ENCODE peak calls at places on chromosomes 13 and 19, in eight cellular contexts. F is H9, G is Peyer's patch, N is small intestine, C is ascending aorta, M is cardiac muscle cell, K is left ventricle myocardium inferior, J is PC-3. X is an unnamed sample.

GRCh38 chr13:51590966-51591627 is 6.8 kb downstream of the WDFY2 start:
- DNase-seq in C (peak; percentile 63), K (no peak), J (peak; percentile 68), F (no peak), G (no peak), M (peak; percentile 96), N (no peak), X (peak; percentile 80)

GRCh38 chr19:47176627-47177090 is 46.0 kb downstream of the SAE1 start:
- DNase-seq in K (no peak), M (peak; percentile 90), G (no peak), N (peak; percentile 32), F (no peak), J (no peak), C (peak; percentile 77), X (peak; percentile 96)

GRCh38 chr19:32022044-32022945 is 323.1 kb upstream of the ZNF507 start:
- DNase-seq in N (no peak), F (no peak), G (no peak), K (no peak), M (no peak), C (no peak), J (no peak), X (no peak)

GRCh38 chr13:100648354-100648753 is 26.2 kb downstream of the TMTC4 start:
- DNase-seq in K (no peak), J (no peak), G (no peak), N (no peak), C (no peak), F (no peak), M (no peak), X (no peak)

GRCh38 chr19:7862413-7862951 is 11.7 kb downstream of the PRR36 start:
- DNase-seq in N (peak; percentile 63), J (no peak), C (no peak), F (peak; percentile 98), K (peak; percentile 35), G (peak; percentile 88), M (peak; percentile 70), X (peak; percentile 40)

GRCh38 chr13:43626994-43627393 is 159.8 kb downstream of the ENOX1 start:
- DNase-seq in J (no peak), C (no peak), G (no peak), K (no peak), N (no peak), M (no peak), F (no peak), X (no peak)

GRCh38 chr13:110010433-110011135 is 224.2 kb upstream of the IRS2 start:
- DNase-seq in C (no peak), N (no peak), F (no peak), M (peak; percentile 29), J (no peak), K (no peak), G (no peak), X (peak; percentile 52)

GRCh38 chr13:74246398-74246975 is 112.3 kb upstream of the KLF12 start:
- DNase-seq in M (peak; percentile 57), G (no peak), J (no peak), C (no peak), F (no peak), K (peak; percentile 18), N (no peak), X (peak; percentile 56)

GRCh38 chr19:44951179-44952159 is 3.7 kb upstream of the CLPTM1 start:
- DNase-seq in K (no peak), C (peak; percentile 82), G (no peak), J (peak; percentile 71), F (peak; percentile 69), M (peak; percentile 89), N (peak; percentile 78), X (peak; percentile 75)

GRCh38 chr13:51397262-51397933 is 55.4 kb downstream of the INTS6 start:
- DNase-seq in M (peak; percentile 59), C (peak; percentile 64), N (no peak), F (no peak), G (no peak), K (no peak), J (no peak), X (peak; percentile 47)

GRCh38 chr19:56900573-56901097 is 60.1 kb upstream of the PEG3 start:
- DNase-seq in M (peak; percentile 4), N (no peak), F (no peak), J (no peak), G (no peak), K (no peak), C (no peak), X (no peak)

GRCh38 chr19:39802958-39803357 is 24.3 kb downstream of the LEUTX start:
- DNase-seq in J (no peak), G (no peak), N (no peak), C (no peak), K (no peak), M (no peak), F (no peak), X (no peak)

GRCh38 chr13:113049521-113049941 is 56.1 kb upstream of the F7 start:
- DNase-seq in J (no peak), C (no peak), G (no peak), K (peak; percentile 34), M (no peak), F (no peak), N (no peak), X (no peak)

GRCh38 chr13:25980255-25980654 is 71.6 kb downstream of the SHISA2 start:
- DNase-seq in J (peak; percentile 47), M (peak; percentile 31), K (no peak), G (no peak), F (peak; percentile 80), C (no peak), N (no peak), X (peak; percentile 49)

GRCh38 chr19:44447864-44448674 is at the start of gene ZNF229:
- DNase-seq in G (peak; percentile 84), N (peak; percentile 92), K (peak; percentile 88), C (peak; percentile 85), M (peak; percentile 96), J (peak; percentile 65), F (peak; percentile 97), X (peak; percentile 94)

GRCh38 chr13:78609464-78610205 is 6.3 kb upstream of the POU4F1 start:
- DNase-seq in N (no peak), G (no peak), F (peak; percentile 72), M (no peak), J (no peak), C (no peak), K (no peak), X (no peak)

GRCh38 chr13:113090806-113091205 is 14.8 kb upstream of the F7 start:
- DNase-seq in M (no peak), K (no peak), G (no peak), N (no peak), F (no peak), J (no peak), C (no peak), X (no peak)

GRCh38 chr13:28313579-28313978 is 175.2 kb downstream of the PAN3 start:
- DNase-seq in J (no peak), M (peak; percentile 68), G (no peak), N (no peak), C (no peak), K (no peak), F (no peak), X (peak; percentile 47)

DNA sequence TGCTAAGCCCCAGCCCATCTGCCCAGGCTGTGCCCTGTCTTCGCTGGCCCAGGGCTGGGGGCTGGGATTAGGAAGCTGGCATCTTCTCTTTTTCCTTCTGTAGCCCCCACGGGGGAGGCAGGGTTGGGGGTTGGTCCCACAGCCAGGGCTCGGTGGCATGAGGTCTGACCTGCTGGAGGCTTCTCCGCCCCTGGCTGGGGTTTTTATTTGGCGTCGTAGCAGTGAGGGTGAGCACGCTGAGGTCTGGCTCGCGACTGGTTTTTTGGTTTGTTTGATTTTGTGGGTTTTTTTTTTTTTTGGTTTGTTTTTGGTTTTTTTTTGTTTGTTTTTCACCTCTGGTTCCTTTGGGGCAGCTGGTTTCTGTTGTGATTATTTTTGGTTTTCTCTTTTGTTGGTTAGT is 14.7 kb downstream of the ZNF574 start:
- DNase-seq in G (no peak), K (no peak), M (no peak), J (no peak), F (no peak), N (no peak), C (no peak), X (no peak)
- H3K27me3 ChIP-seq in G (no peaks in the 10 kb centered on the region), K (peaks cover 14% of the 10 kb centered on the region), M (peaks cover under 1% of the 10 kb centered on the region), J (no peaks in the 10 kb centered on the region), F (no peaks in the 10 kb centered on the region), N (no peaks in the 10 kb centered on the region), C (no peaks in the 10 kb centered on the region), X (no peaks in the 10 kb centered on the region)

GRCh38 chr13:79662882-79663281 is 181.9 kb downstream of the NDFIP2 start:
- DNase-seq in G (no peak), K (peak; percentile 30), C (no peak), M (peak; percentile 18), J (peak; percentile 19), F (no peak), N (peak; percentile 64), X (no peak)
- H3K27me3 ChIP-seq in G (no peaks in the 10 kb centered on the region), K (no peaks in the 10 kb centered on the region), C (no peaks in the 10 kb centered on the region), M (no peaks in the 10 kb centered on the region), J (no peaks in the 10 kb centered on the region), F (no peaks in the 10 kb centered on the region), N (no peaks in the 10 kb centered on the region), X (no peaks in the 10 kb centered on the region)

GRCh38 chr19:10289836-10290438 is at the start of gene ICAM5:
- DNase-seq in C (no peak), J (peak; percentile 28), M (peak; percentile 46), F (peak; percentile 45), K (no peak), G (no peak), N (no peak), X (no peak)
- H3K27me3 ChIP-seq in C (peaks cover 13% of the 10 kb centered on the region), J (peaks cover 19% of the 10 kb centered on the region), M (peaks cover 79% of the 10 kb centered on the region), F (peaks cover 56% of the 10 kb centered on the region), K (peaks cover 83% of the 10 kb centered on the region), G (peaks cover 56% of the 10 kb centered on the region), N (peaks cover 37% of the 10 kb centered on the region), X (peaks cover 48% of the 10 kb centered on the region)

GRCh38 chr19:30374791-30375650 is 2.8 kb downstream of the ZNF536 start:
- DNase-seq in K (no peak), F (peak; percentile 44), C (peak; percentile 24), J (no peak), N (no peak), M (no peak), G (no peak), X (no peak)

GRCh38 chr19:30378701-30379100 is 6.5 kb downstream of the ZNF536 start:
- DNase-seq in J (no peak), N (no peak), G (no peak), F (no peak), M (no peak), K (no peak), C (no peak), X (no peak)

GRCh38 chr19:30376272-30376671 is 4.1 kb downstream of the ZNF536 start:
- DNase-seq in F (peak; percentile 64), K (no peak), M (no peak), N (no peak), C (no peak), J (no peak), G (no peak), X (no peak)

GRCh38 chr19:30375651-30376050 is 3.5 kb downstream of the ZNF536 start:
- DNase-seq in C (no peak), M (no peak), J (no peak), N (no peak), F (no peak), K (no peak), G (no peak), X (no peak)

DNA sequence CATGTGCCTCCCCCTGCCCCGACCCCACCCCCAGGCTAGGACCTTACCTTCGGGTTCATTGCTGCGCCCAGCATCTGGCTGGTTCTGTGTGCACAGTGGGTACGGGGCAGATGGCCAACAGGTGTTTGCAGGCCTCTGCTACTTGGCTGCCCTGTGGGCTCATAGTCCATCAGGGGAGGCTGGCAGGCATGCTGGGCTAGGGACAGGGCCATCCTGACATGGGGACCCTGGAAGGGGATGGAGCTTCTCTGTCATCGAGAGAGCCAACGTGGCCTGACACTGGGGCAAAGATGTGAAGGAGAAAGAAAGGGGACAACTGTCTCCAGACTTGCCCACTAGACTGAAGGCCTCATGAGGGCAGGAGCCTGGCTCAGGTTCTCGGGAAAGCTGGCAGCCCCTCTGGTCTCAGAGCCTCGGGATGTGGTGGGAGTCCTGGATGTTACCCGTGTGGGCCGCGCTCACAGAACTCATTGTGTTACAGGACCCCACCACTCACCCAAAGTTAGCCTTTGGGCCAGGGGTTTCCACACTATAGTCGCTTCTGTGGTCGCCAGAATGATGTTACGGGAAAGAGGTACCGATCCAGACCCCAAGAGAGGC is 4.7 kb downstream of the ZNF536 start:
- DNase-seq in J (no peak), K (no peak), F (no peak), M (no peak), N (no peak), C (peak; percentile 45), G (no peak), X (no peak)
- H3K27me3 ChIP-seq in J (no peaks in the 10 kb centered on the region), K (peaks cover 79% of the 10 kb centered on the region), F (peaks cover 3% of the 10 kb centered on the region), M (peaks cover 94% of the 10 kb centered on the region), N (peaks cover 5% of the 10 kb centered on the region), C (peaks cover 8% of the 10 kb centered on the region), G (no peaks in the 10 kb centered on the region), X (peaks cover 3% of the 10 kb centered on the region)